ENCODE peak calls at places on chromosomes 11 and 22, in five cellular contexts. E is ovary, A is Calu3, V is MCF 10A, F is upper lobe of right lung. T is an unnamed sample.

GRCh38 chr11:70552441-70553150 is 154.3 kb downstream of the CTTN start:
- DNase-seq in V (no peak), A (no peak), E (no peak), F (no peak), T (no peak)

GRCh38 chr11:70029115-70029830 is 48.8 kb upstream of the ANO1 start:
- DNase-seq in F (no peak), A (no peak), V (no peak), E (no peak), T (no peak)

GRCh38 chr11:33195391-33196190 is 34.3 kb upstream of the CSTF3 start:
- DNase-seq in F (no peak), A (no peak), V (no peak), E (no peak), T (no peak)

GRCh38 chr22:49290286-49290685 is 537.4 kb downstream of the BRD1 start:
- DNase-seq in V (no peak), F (no peak), A (no peak), E (no peak), T (no peak)

GRCh38 chr11:68841718-68842426 is at the start of gene CPT1A:
- DNase-seq in E (peak), V (peak), F (peak), A (peak), T (peak)

GRCh38 chr22:38824587-38824986 is 19.2 kb downstream of the NPTXR start:
- DNase-seq in A (peak), V (peak), F (no peak), E (peak), T (peak)

GRCh38 chr11:64767344-64768299 is 7.8 kb upstream of the PYGM start:
- DNase-seq in A (peak), V (peak), F (peak), E (peak), T (peak)

GRCh38 chr22:50032109-50032871 is 19.7 kb upstream of the IL17REL start:
- DNase-seq in E (no peak), V (no peak), A (no peak), F (peak), T (no peak)

GRCh38 chr22:50711446-50712340 is 26.3 kb upstream of the ACR start:
- DNase-seq in F (peak), E (no peak), V (no peak), A (no peak), T (no peak)

GRCh38 chr11:95330332-95330731 is 99.3 kb upstream of the SESN3 start:
- DNase-seq in V (no peak), A (no peak), E (peak), F (no peak), T (no peak)

GRCh38 chr11:35237860-35238715 is 99.1 kb downstream of the CD44 start:
- DNase-seq in E (peak), V (peak), F (no peak), A (peak), T (no peak)

GRCh38 chr11:46457659-46458058 is 66.1 kb upstream of the CHRM4 start:
- DNase-seq in A (no peak), F (peak), V (peak), E (no peak), T (no peak)

GRCh38 chr11:93741882-93742226 is 382 bp downstream of the C11orf54 start:
- DNase-seq in E (no peak), A (peak), V (peak), F (no peak), T (peak)

GRCh38 chr11:101323997-101324396 is 194.4 kb upstream of the PGR start:
- DNase-seq in E (no peak), A (no peak), V (peak), F (no peak), T (no peak)
- TF ChIP-seq CTCF in E (no peak), A (no peak), V (no peak), F (no peak), T (no peak)

GRCh38 chr22:30947821-30948454 is 20.6 kb downstream of the MORC2 start:
- DNase-seq in A (no peak), E (no peak), V (peak), F (no peak), T (no peak)

GRCh38 chr22:30948930-30949342 is 19.6 kb downstream of the MORC2 start:
- DNase-seq in E (no peak), V (no peak), F (no peak), A (no peak), T (no peak)

GRCh38 chr22:30945653-30946052 is 22.9 kb downstream of the MORC2 start:
- DNase-seq in F (no peak), A (no peak), E (no peak), V (no peak), T (no peak)

GRCh38 chr22:30946354-30946753 is 22.2 kb downstream of the MORC2 start:
- DNase-seq in E (no peak), F (no peak), V (no peak), A (no peak), T (no peak)

DNA sequence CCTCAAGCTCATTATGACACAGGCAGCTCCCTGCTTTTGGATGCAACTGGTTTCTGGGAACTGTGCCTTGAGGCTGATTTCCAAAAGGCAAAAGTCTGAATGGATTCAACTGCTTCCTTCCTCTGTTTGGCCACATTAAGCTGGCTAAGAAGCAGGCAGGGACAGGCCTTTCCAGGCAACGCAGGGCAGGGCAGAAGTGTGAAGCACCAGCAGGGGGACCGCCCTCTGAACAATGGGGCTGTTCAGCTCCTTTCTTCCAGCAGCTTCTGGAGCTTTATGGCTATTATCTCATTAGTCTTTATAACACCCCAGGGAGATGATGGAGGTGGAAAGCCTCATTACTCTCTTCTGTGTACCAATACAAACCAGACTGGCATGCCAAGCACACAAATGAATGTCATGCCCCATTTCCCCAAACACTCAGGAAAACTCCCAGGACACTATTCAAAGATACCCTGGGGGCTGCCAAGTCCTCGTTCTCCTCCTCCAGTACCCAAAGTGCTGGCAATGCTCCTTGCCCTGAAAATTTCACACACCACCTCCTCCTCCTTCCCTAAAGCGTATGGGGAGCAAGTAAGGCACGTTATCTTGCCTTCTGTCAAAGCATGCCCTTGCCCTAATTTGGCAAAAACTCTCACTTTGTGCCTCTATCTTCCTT is 21.3 kb downstream of the MORC2 start:
- DNase-seq in E (no peak), F (no peak), V (no peak), A (no peak), T (no peak)
- TF ChIP-seq CTCF in E (no peak), F (no peak), V (no peak), A (no peak), T (no peak)

DNA sequence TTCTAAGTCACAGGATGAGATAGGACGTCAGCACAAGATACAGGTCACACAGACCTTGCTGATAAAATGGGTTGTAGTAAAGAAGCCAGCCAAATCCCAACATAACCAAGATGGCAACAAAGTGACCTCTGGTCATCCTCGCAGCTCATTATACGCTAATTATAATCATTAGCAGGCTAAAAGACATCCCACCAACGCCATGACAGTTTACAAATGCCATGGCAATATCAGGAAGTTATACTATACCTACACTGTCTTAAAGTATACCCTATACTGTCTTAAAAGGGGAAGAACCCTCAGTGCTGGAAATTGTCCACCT is 46.7 kb upstream of the FTH1 start:
- DNase-seq in E (no peak), F (no peak), V (no peak), A (no peak), T (no peak)
- TF ChIP-seq CTCF in E (no peak), F (no peak), V (no peak), A (no peak), T (no peak)

DNA sequence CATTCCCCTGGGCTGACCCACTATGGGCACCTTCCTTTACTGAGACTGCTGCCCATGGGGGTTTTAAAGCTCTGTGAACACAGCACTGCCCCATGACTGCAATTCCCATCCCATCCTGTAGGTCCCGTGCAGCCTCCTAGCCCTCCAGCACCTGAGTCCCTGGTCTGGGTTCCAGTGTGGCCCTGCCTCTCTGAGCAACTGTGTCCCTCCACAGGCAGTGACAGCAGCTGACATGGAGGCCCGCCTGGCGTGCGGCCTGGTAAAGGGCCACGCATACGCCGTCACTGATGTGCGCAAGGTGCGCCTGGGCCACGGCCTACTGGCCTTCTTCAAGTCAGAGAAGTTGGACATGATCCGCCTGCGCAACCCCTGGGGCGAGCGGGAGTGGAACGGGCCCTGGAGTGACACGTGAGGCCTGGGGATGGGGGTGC is 12.6 kb downstream of the OMP start:
- DNase-seq in F (no peak), E (no peak), A (no peak), V (no peak), T (no peak)
- TF ChIP-seq CTCF in F (no peak), E (no peak), A (no peak), V (peak), T (no peak)

GRCh38 chr11:58742981-58743880 is 11.5 kb upstream of the GLYAT start:
- DNase-seq in A (no peak), F (no peak), V (no peak), E (no peak), T (no peak)
- TF ChIP-seq CTCF in A (no peak), F (no peak), V (no peak), E (no peak), T (no peak)

T was measured in natural killer cell.